ENCODE peak calls at places on chromosome 5, in ten cellular contexts. L is GM20000; I is bronchial epithelial cell; G is cardiac muscle cell; A is retinal pigment epithelial cell; T is fibroblast of pulmonary artery; Y is brain microvascular endothelial cell; H is fibroblast of mammary gland; E is sigmoid colon; O is CD8-positive, alpha-beta T cell. Q is an unnamed sample.
A peak's percentile ranks its signal among the peaks of the same experiment; 100 is the strongest.

GRCh38 chr5:118405650-118406061 is 582.7 kb downstream of the DTWD2 start:
- DNase-seq in E (no peak), T (no peak), I (no peak), O (no peak), Y (peak; percentile 0), H (no peak), L (no peak), A (no peak), G (no peak), Q (no peak)

GRCh38 chr5:107157811-107158210 is 512.9 kb downstream of the EFNA5 start:
- DNase-seq in G (no peak), Y (no peak), H (no peak), T (no peak), O (no peak), A (peak; percentile 40), L (no peak), E (no peak), I (no peak), Q (no peak)

GRCh38 chr5:132901730-132902129 is 28.3 kb downstream of the LEAP2 start:
- DNase-seq in O (no peak), H (no peak), G (peak; percentile 10), T (no peak), A (no peak), Y (no peak), E (no peak), I (no peak), L (no peak), Q (no peak)

GRCh38 chr5:44318883-44319282 is 70.3 kb downstream of the FGF10 start:
- DNase-seq in H (no peak), O (no peak), G (no peak), L (no peak), T (no peak), A (no peak), E (no peak), I (no peak), Y (no peak), Q (no peak)

GRCh38 chr5:77224672-77225355 is 14.3 kb downstream of the PDE8B start:
- DNase-seq in Y (peak; percentile 68), I (no peak), G (peak; percentile 30), L (no peak), O (no peak), A (peak; percentile 75), E (no peak), H (peak; percentile 28), T (peak; percentile 22), Q (no peak)

GRCh38 chr5:67209141-67209771 is 12.7 kb upstream of the CD180 start:
- DNase-seq in T (peak; percentile 87), H (peak; percentile 78), L (peak; percentile 67), A (peak; percentile 42), O (peak; percentile 61), G (peak; percentile 86), I (peak; percentile 78), Y (peak; percentile 66), E (peak; percentile 78), Q (no peak)

GRCh38 chr5:66912787-66913186 is 283.8 kb downstream of the CD180 start:
- DNase-seq in T (no peak), E (no peak), H (no peak), L (no peak), A (no peak), G (no peak), O (no peak), Y (no peak), I (no peak), Q (no peak)

GRCh38 chr5:103098993-103099392 is 20.9 kb downstream of the GIN1 start:
- DNase-seq in E (no peak), O (no peak), T (peak; percentile 6), G (peak; percentile 7), Y (no peak), H (peak; percentile 8), L (no peak), A (no peak), I (peak; percentile 5), Q (no peak)

GRCh38 chr5:32027717-32028321 is 146.3 kb downstream of the GOLPH3 start:
- DNase-seq in I (peak; percentile 96), A (peak; percentile 80), E (peak; percentile 88), L (no peak), O (no peak), H (peak; percentile 100), G (peak; percentile 99), Y (peak; percentile 98), T (peak; percentile 100), Q (no peak)

GRCh38 chr5:77035950-77036349 is 5.7 kb downstream of the AGGF1 start:
- DNase-seq in Y (no peak), A (no peak), E (no peak), L (no peak), I (no peak), O (no peak), G (no peak), H (no peak), T (no peak), Q (no peak)

DNA sequence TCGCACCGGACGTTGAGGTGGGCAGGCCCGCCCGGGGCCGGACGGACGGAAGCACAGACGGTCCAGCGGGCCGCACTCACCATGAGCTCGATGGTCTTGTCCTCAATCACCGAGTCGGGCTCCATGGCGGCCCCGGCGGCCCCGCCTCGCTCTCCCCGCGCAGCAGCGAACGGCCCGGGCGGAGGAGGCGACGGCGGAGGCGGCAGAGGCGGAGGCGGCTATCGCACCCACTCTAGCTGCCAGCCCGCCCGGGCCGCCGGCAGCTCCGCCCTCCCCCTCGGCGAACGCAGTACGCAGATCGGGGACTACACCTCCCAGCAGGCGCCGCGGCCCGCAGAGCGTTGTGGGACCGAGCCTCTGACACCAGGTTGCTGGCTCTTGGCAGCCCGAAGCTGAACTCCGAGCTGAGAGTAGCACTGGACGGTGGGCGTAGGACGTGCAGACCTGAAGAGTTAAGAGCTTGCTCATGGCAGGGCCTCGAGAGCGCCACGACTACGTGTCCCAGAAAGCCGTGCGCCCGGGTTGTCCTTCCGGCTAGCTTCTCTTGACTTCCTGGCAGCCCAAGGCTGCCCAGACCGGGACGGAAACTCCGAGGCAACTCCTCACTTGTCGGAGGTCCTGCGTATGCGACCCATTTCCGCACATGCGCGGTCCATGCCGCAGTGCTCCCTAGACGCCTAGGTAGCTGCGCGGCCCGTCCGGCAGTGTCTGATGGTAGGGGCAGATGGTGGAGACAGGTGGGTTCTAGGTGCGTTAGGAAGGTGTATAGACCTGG is at the start of gene FBXW11:
- DNase-seq in I (peak; percentile 93), L (peak; percentile 93), Y (peak; percentile 96), O (peak; percentile 96), H (peak; percentile 94), E (peak; percentile 99), G (peak; percentile 97), A (peak; percentile 91), T (peak; percentile 96), Q (peak; percentile 94)
- TF ChIP-seq CTCF in I (no peak), L (no peak), Y (no peak), O (no peak), H (no peak), E (no peak), G (no peak), A (no peak), T (no peak), Q (no peak)

GRCh38 chr5:167964529-167964928 is 326.9 kb upstream of the WWC1 start:
- DNase-seq in G (no peak), A (no peak), E (no peak), T (no peak), I (no peak), L (no peak), O (no peak), H (no peak), Y (no peak), Q (no peak)
- TF ChIP-seq CTCF in G (peak; percentile 36), A (peak; percentile 40), E (no peak), T (peak; percentile 38), I (peak; percentile 17), L (no peak), O (no peak), H (peak; percentile 29), Y (peak; percentile 45), Q (peak; percentile 51)

GRCh38 chr5:173327948-173328895 is at the start of gene STC2:
- DNase-seq in T (peak; percentile 89), O (no peak), A (no peak), I (peak; percentile 61), H (peak; percentile 47), Y (peak; percentile 95), E (peak; percentile 83), G (peak; percentile 89), L (peak; percentile 94), Q (peak; percentile 84)

GRCh38 chr5:173330856-173331206 is 2.6 kb upstream of the STC2 start:
- DNase-seq in A (no peak), O (no peak), L (no peak), I (no peak), G (no peak), E (no peak), Y (no peak), H (no peak), T (no peak), Q (no peak)

GRCh38 chr5:173330151-173330855 is 2.1 kb upstream of the STC2 start:
- DNase-seq in E (no peak), A (no peak), G (no peak), T (no peak), O (no peak), Y (no peak), I (no peak), H (no peak), L (no peak), Q (no peak)

GRCh38 chr5:173328896-173329369 is 719 bp upstream of the STC2 start:
- DNase-seq in A (no peak), T (peak; percentile 62), Y (peak; percentile 64), E (no peak), H (peak; percentile 62), L (peak; percentile 51), G (peak; percentile 63), O (no peak), I (peak; percentile 69), Q (no peak)

GRCh38 chr5:173329370-173330150 is 1.3 kb upstream of the STC2 start:
- DNase-seq in A (no peak), H (no peak), L (peak; percentile 88), Y (no peak), I (no peak), O (no peak), E (no peak), G (no peak), T (peak; percentile 24), Q (no peak)
- TF ChIP-seq CTCF in A (peak; percentile 17), H (no peak), L (peak; percentile 20), Y (no peak), I (peak; percentile 48), O (no peak), E (no peak), G (peak; percentile 15), T (no peak), Q (no peak)

GRCh38 chr5:1343931-1344901 is 683 bp downstream of the CLPTM1L start:
- DNase-seq in Y (no peak), T (peak; percentile 10), O (no peak), G (peak; percentile 17), I (peak; percentile 7), H (peak; percentile 13), A (no peak), E (no peak), L (peak; percentile 47), Q (no peak)

GRCh38 chr5:1346627-1347440 is 1.9 kb upstream of the CLPTM1L start:
- DNase-seq in L (no peak), T (no peak), H (no peak), G (no peak), I (no peak), E (no peak), O (no peak), Y (no peak), A (no peak), Q (no peak)

GRCh38 chr5:1343315-1343751 is 1.6 kb downstream of the CLPTM1L start:
- DNase-seq in H (no peak), O (no peak), E (no peak), Y (no peak), G (no peak), L (no peak), A (no peak), T (no peak), I (no peak), Q (no peak)

GRCh38 chr5:1345876-1346626 is 1.2 kb upstream of the CLPTM1L start:
- DNase-seq in Y (no peak), O (no peak), H (no peak), T (no peak), L (no peak), E (no peak), I (no peak), G (no peak), A (no peak), Q (no peak)

GRCh38 chr5:1344975-1345838 is at the start of gene CLPTM1L:
- DNase-seq in I (peak; percentile 70), O (peak; percentile 85), G (peak; percentile 89), H (peak; percentile 78), Y (peak; percentile 59), A (peak; percentile 39), E (peak; percentile 92), L (peak; percentile 100), T (peak; percentile 83), Q (peak; percentile 92)
- TF ChIP-seq CTCF in I (no peak), O (no peak), G (no peak), H (no peak), Y (no peak), A (no peak), E (no peak), L (no peak), T (no peak), Q (no peak)

Q was measured in type B pancreatic cell.